ENCODE peak calls at places on chromosomes 16 and 17, in four cellular contexts. E is NCI-H187, D is AG04450, H is stomach. T is an unnamed sample.

GRCh38 chr17:82650723-82651122 is 2.5 kb upstream of the WDR45B start:
- DNase-seq in D (no peak), H (no peak), E (no peak), T (no peak)

GRCh38 chr17:36072431-36073121 is 8.5 kb downstream of the CCL18 start:
- DNase-seq in D (no peak), E (no peak), H (peak; percentile 62), T (no peak)

GRCh38 chr17:55742272-55743102 is 8.4 kb upstream of the PCTP start:
- DNase-seq in E (no peak), H (no peak), D (no peak), T (no peak)

GRCh38 chr17:7220593-7221280 is 999 bp downstream of the ACADVL start:
- DNase-seq in E (no peak), H (peak; percentile 70), D (no peak), T (peak; percentile 46)

GRCh38 chr17:10385871-10386270 is 13.1 kb upstream of the MYH13 start:
- DNase-seq in H (no peak), E (no peak), D (no peak), T (no peak)

GRCh38 chr17:33684714-33685113 is 391.6 kb upstream of the ASIC2 start:
- DNase-seq in E (no peak), H (no peak), D (no peak), T (no peak)

GRCh38 chr17:29076722-29077121 is 33.8 kb downstream of the PIPOX start:
- DNase-seq in H (no peak), E (no peak), D (no peak), T (no peak)

GRCh38 chr17:73232587-73233373 is 28.9 kb downstream of the CPSF4L start:
- DNase-seq in D (no peak), E (no peak), H (peak; percentile 54), T (no peak)

GRCh38 chr16:83137326-83137770 is 510.6 kb downstream of the CDH13 start:
- DNase-seq in E (no peak), D (peak; percentile 38), H (peak; percentile 28), T (no peak)

GRCh38 chr16:48491517-48491916 is 106.3 kb upstream of the SIAH1 start:
- DNase-seq in D (no peak), H (no peak), E (no peak), T (no peak)

GRCh38 chr16:85472514-85472913 is 140.6 kb upstream of the GSE1 start:
- DNase-seq in E (no peak), D (no peak), H (no peak), T (no peak)

GRCh38 chr17:81550285-81550684 is 1.9 kb downstream of the FAAP100 start:
- DNase-seq in E (no peak), D (no peak), H (no peak), T (no peak)

GRCh38 chr16:75198135-75198600 is 8.8 kb downstream of the CTRB2 start:
- DNase-seq in E (no peak), D (peak; percentile 61), H (peak; percentile 24), T (no peak)

GRCh38 chr17:16150251-16150859 is 65.0 kb downstream of the NCOR1 start:
- DNase-seq in D (peak; percentile 26), H (no peak), E (no peak), T (no peak)

GRCh38 chr16:10600792-10601443 is 20.5 kb upstream of the EMP2 start:
- DNase-seq in D (no peak), H (no peak), E (no peak), T (no peak)

GRCh38 chr16:11106726-11107125 is 149.3 kb downstream of the SOCS1 start:
- DNase-seq in H (no peak), D (no peak), E (no peak), T (no peak)

GRCh38 chr17:81364278-81365147 is 30.7 kb upstream of the BAHCC1 start:
- DNase-seq in E (no peak), H (no peak), D (no peak), T (no peak)

GRCh38 chr17:32253117-32253611 is 12.5 kb upstream of the RHBDL3 start:
- DNase-seq in D (no peak), H (peak; percentile 87), E (peak; percentile 62), T (peak; percentile 56)

GRCh38 chr17:5513610-5514009 is 27.2 kb downstream of the MIS12 start:
- DNase-seq in H (no peak), E (no peak), D (no peak), T (no peak)

GRCh38 chr16:75224281-75224680 is 5.5 kb downstream of the CTRB1 start:
- DNase-seq in D (no peak), H (no peak), E (no peak), T (no peak)

GRCh38 chr16:22001591-22001990 is 675 bp upstream of the PDZD9 start:
- DNase-seq in D (peak; percentile 13), H (no peak), E (no peak), T (no peak)

GRCh38 chr17:7552621-7553051 is 3.8 kb downstream of the TNFSF12 start:
- DNase-seq in H (no peak), D (no peak), E (no peak), T (no peak)

GRCh38 chr17:8888704-8889302 is 21.3 kb upstream of the PIK3R6 start:
- DNase-seq in H (no peak), D (no peak), E (no peak), T (no peak)

GRCh38 chr17:2343421-2343820 is 6.1 kb downstream of the SGSM2 start:
- DNase-seq in H (no peak), D (no peak), E (no peak), T (no peak)

GRCh38 chr17:704111-704864 is 10.4 kb downstream of the VPS53 start:
- DNase-seq in D (no peak), E (no peak), H (no peak), T (no peak)

GRCh38 chr16:49958474-49958873 is 66.6 kb upstream of the CNEP1R1 start:
- DNase-seq in E (no peak), D (no peak), H (no peak), T (no peak)

T was measured in fibroblast of the conjunctiva.